ENCODE peak calls at places on chromosomes 5 and 9, in eight cellular contexts. V is sigmoid colon; P is heart left ventricle; G is CD4-positive, CD25-positive, alpha-beta regulatory T cell; N is AG04450; Y is HTR-8/SVneo; X is NCI-H146; L is adrenal gland. W is an unnamed sample.
A peak's percentile ranks its signal among the peaks of the same experiment; 100 is the strongest.

GRCh38 chr5:170287532-170287931 is 10.0 kb downstream of the LCP2 start:
- DNase-seq in Y (no peak), G (no peak), L (peak; percentile 62), V (peak; percentile 88), N (no peak), P (no peak), X (no peak), W (peak; percentile 68)

GRCh38 chr5:78562719-78563330 is 85.7 kb downstream of the LHFPL2 start:
- DNase-seq in P (no peak), L (no peak), N (no peak), V (no peak), Y (no peak), X (no peak), G (no peak), W (no peak)

GRCh38 chr5:40503438-40503837 is 176.3 kb upstream of the PTGER4 start:
- DNase-seq in V (no peak), P (no peak), N (no peak), Y (no peak), X (no peak), G (no peak), L (peak; percentile 17), W (no peak)

GRCh38 chr9:89458768-89459496 is 39.0 kb downstream of the SEMA4D start:
- DNase-seq in X (no peak), L (no peak), G (no peak), N (no peak), Y (no peak), V (no peak), P (no peak), W (no peak)

GRCh38 chr5:176712546-176713297 is 65.4 kb downstream of the TSPAN17 start:
- DNase-seq in L (no peak), N (no peak), V (no peak), X (no peak), P (no peak), Y (no peak), G (no peak), W (no peak)

GRCh38 chr5:55816342-55816741 is 34.8 kb upstream of the IL31RA start:
- DNase-seq in N (peak; percentile 88), P (no peak), Y (peak; percentile 64), V (no peak), G (no peak), L (no peak), X (no peak), W (no peak)

GRCh38 chr9:136567651-136568287 is 21.9 kb upstream of the NOTCH1 start:
- DNase-seq in X (no peak), V (peak; percentile 96), L (peak; percentile 86), N (peak; percentile 32), Y (peak; percentile 90), G (no peak), P (peak; percentile 84), W (peak; percentile 81)

GRCh38 chr5:43642428-43642827 is 39.4 kb downstream of the NNT start:
- DNase-seq in P (no peak), V (no peak), Y (no peak), G (no peak), N (no peak), X (no peak), L (no peak), W (peak; percentile 53)

GRCh38 chr5:171093598-171093997 is 215.4 kb upstream of the TLX3 start:
- DNase-seq in G (no peak), P (no peak), N (no peak), Y (no peak), L (no peak), X (no peak), V (no peak), W (no peak)

GRCh38 chr5:105943119-105943518 is 1727.6 kb downstream of the EFNA5 start:
- DNase-seq in N (no peak), X (no peak), V (no peak), L (no peak), P (no peak), Y (no peak), G (no peak), W (no peak)

GRCh38 chr9:135328485-135329417 is 150.8 kb upstream of the PPP1R26 start:
- DNase-seq in L (no peak), Y (no peak), G (no peak), P (no peak), N (no peak), V (peak; percentile 62), X (no peak), W (no peak)

GRCh38 chr5:57231607-57232006 is 57.7 kb downstream of the GPBP1 start:
- DNase-seq in L (no peak), P (no peak), N (no peak), G (no peak), V (no peak), X (no peak), Y (no peak), W (no peak)

GRCh38 chr5:148507644-148508043 is 123.9 kb downstream of the FBXO38 start:
- DNase-seq in N (no peak), Y (no peak), P (no peak), V (no peak), X (no peak), L (no peak), G (no peak), W (no peak)

GRCh38 chr5:151448038-151448985 is 909 bp downstream of the SLC36A1 start:
- DNase-seq in P (no peak), Y (no peak), N (no peak), L (peak; percentile 20), G (no peak), X (peak; percentile 25), V (peak; percentile 63), W (no peak)

GRCh38 chr5:180135128-180135955 is 63.8 kb upstream of the RNF130 start:
- DNase-seq in X (no peak), Y (peak; percentile 71), L (no peak), N (peak; percentile 24), G (no peak), V (peak; percentile 53), P (peak; percentile 44), W (no peak)

GRCh38 chr9:133682961-133683493 is 46.9 kb downstream of the DBH start:
- DNase-seq in X (no peak), G (no peak), P (peak; percentile 69), N (no peak), L (no peak), V (no peak), Y (no peak), W (peak; percentile 53)

GRCh38 chr9:5825896-5826622 is 6.9 kb downstream of the ERMP1 start:
- DNase-seq in G (no peak), P (no peak), X (no peak), Y (no peak), N (no peak), V (no peak), L (no peak), W (no peak)

GRCh38 chr5:60835554-60835953 is 8.5 kb downstream of the ELOVL7 start:
- DNase-seq in Y (no peak), X (no peak), N (no peak), L (no peak), P (no peak), G (no peak), V (no peak), W (no peak)

W was measured in Right ventricle myocardium superior.